ENCODE peak calls at places on chromosome 10, in five cellular contexts. One of them, this sample, is unnamed.

GRCh38 chr10:35416628-35417625 is 80.6 kb downstream of the CCNY start:
- DNase-seq in kidney tubule cell: peak; percentile 61
- DNase-seq in retina: no peak
- DNase-seq in PC-3: no peak
- DNase-seq in sigmoid colon: peak; percentile 52
- DNase-seq in this sample: no peak

GRCh38 chr10:109931153-109931552 is 7.8 kb upstream of the XPNPEP1 start:
- DNase-seq in kidney tubule cell: no peak
- DNase-seq in retina: no peak
- DNase-seq in PC-3: no peak
- DNase-seq in sigmoid colon: no peak
- DNase-seq in this sample: no peak

GRCh38 chr10:117807441-117807840 is 239.3 kb downstream of the RAB11FIP2 start:
- DNase-seq in kidney tubule cell: no peak
- DNase-seq in retina: no peak
- DNase-seq in PC-3: no peak
- DNase-seq in sigmoid colon: no peak
- DNase-seq in this sample: no peak

GRCh38 chr10:124005991-124006392 is 87.4 kb downstream of the CHST15 start:
- DNase-seq in kidney tubule cell: no peak
- DNase-seq in retina: no peak
- DNase-seq in PC-3: no peak
- DNase-seq in sigmoid colon: peak; percentile 90
- DNase-seq in this sample: no peak

GRCh38 chr10:124917939-124918830 is 23.7 kb upstream of the ZRANB1 start:
- DNase-seq in kidney tubule cell: peak; percentile 45
- DNase-seq in retina: no peak
- DNase-seq in PC-3: peak; percentile 65
- DNase-seq in sigmoid colon: no peak
- DNase-seq in this sample: no peak

GRCh38 chr10:18607503-18607902 is 43.9 kb downstream of the NSUN6 start:
- DNase-seq in kidney tubule cell: peak; percentile 76
- DNase-seq in retina: no peak
- DNase-seq in PC-3: peak; percentile 73
- DNase-seq in sigmoid colon: peak; percentile 74
- DNase-seq in this sample: no peak

GRCh38 chr10:5890519-5890878 is 456 bp downstream of the FBH1 start:
- DNase-seq in kidney tubule cell: peak; percentile 39
- DNase-seq in retina: peak; percentile 34
- DNase-seq in PC-3: peak; percentile 1
- DNase-seq in sigmoid colon: peak; percentile 72
- DNase-seq in this sample: no peak

GRCh38 chr10:89468625-89469024 is 54.3 kb downstream of the IFIT5 start:
- DNase-seq in kidney tubule cell: peak; percentile 78
- DNase-seq in retina: no peak
- DNase-seq in PC-3: no peak
- DNase-seq in sigmoid colon: no peak
- DNase-seq in this sample: no peak

GRCh38 chr10:5971315-5971832 is 6.0 kb downstream of the IL15RA start:
- DNase-seq in kidney tubule cell: no peak
- DNase-seq in retina: no peak
- DNase-seq in PC-3: peak; percentile 8
- DNase-seq in sigmoid colon: peak; percentile 66
- DNase-seq in this sample: no peak

GRCh38 chr10:79316671-79317431 is 30.4 kb upstream of the PPIF start:
- DNase-seq in kidney tubule cell: peak; percentile 35
- DNase-seq in retina: no peak
- DNase-seq in PC-3: peak; percentile 55
- DNase-seq in sigmoid colon: no peak
- DNase-seq in this sample: no peak

GRCh38 chr10:92839191-92840085 is 8.9 kb upstream of the EXOC6 start:
- DNase-seq in kidney tubule cell: peak; percentile 29
- DNase-seq in retina: no peak
- DNase-seq in PC-3: no peak
- DNase-seq in sigmoid colon: no peak
- DNase-seq in this sample: no peak

GRCh38 chr10:12633776-12634390 is 284.5 kb downstream of the CAMK1D start:
- DNase-seq in kidney tubule cell: no peak
- DNase-seq in retina: no peak
- DNase-seq in PC-3: no peak
- DNase-seq in sigmoid colon: no peak
- DNase-seq in this sample: no peak

GRCh38 chr10:13528138-13528874 is 508 bp downstream of the BEND7 start:
- DNase-seq in kidney tubule cell: peak; percentile 28
- DNase-seq in retina: peak; percentile 68
- DNase-seq in PC-3: no peak
- DNase-seq in sigmoid colon: peak; percentile 48
- DNase-seq in this sample: no peak

GRCh38 chr10:127190427-127190826 is 6.0 kb downstream of the INSYN2A start:
- DNase-seq in kidney tubule cell: no peak
- DNase-seq in retina: no peak
- DNase-seq in PC-3: no peak
- DNase-seq in sigmoid colon: no peak
- DNase-seq in this sample: no peak

GRCh38 chr10:36573246-36573645 is 552.2 kb upstream of the ANKRD30A start:
- DNase-seq in kidney tubule cell: no peak
- DNase-seq in retina: no peak
- DNase-seq in PC-3: no peak
- DNase-seq in sigmoid colon: no peak
- DNase-seq in this sample: no peak

GRCh38 chr10:978826-979421 is 9.3 kb upstream of the GTPBP4 start:
- DNase-seq in kidney tubule cell: no peak
- DNase-seq in retina: no peak
- DNase-seq in PC-3: no peak
- DNase-seq in sigmoid colon: no peak
- DNase-seq in this sample: no peak

GRCh38 chr10:96673318-96674099 is 46.8 kb downstream of the PIK3AP1 start:
- DNase-seq in kidney tubule cell: peak; percentile 88
- DNase-seq in retina: no peak
- DNase-seq in PC-3: no peak
- DNase-seq in sigmoid colon: no peak
- DNase-seq in this sample: no peak

GRCh38 chr10:30445716-30446115 is 11.7 kb downstream of the MAP3K8 start:
- DNase-seq in kidney tubule cell: no peak
- DNase-seq in retina: no peak
- DNase-seq in PC-3: peak; percentile 12
- DNase-seq in sigmoid colon: no peak
- DNase-seq in this sample: no peak

GRCh38 chr10:48605786-48606529 is 1.1 kb upstream of the ARHGAP22 start:
- DNase-seq in kidney tubule cell: peak; percentile 83
- DNase-seq in retina: no peak
- DNase-seq in PC-3: peak; percentile 72
- DNase-seq in sigmoid colon: peak; percentile 53
- DNase-seq in this sample: no peak

GRCh38 chr10:72253002-72253401 is 20.7 kb upstream of the DDIT4 start:
- DNase-seq in kidney tubule cell: no peak
- DNase-seq in retina: no peak
- DNase-seq in PC-3: no peak
- DNase-seq in sigmoid colon: no peak
- DNase-seq in this sample: no peak

GRCh38 chr10:133262696-133263095 is 14.0 kb downstream of the ADAM8 start:
- DNase-seq in kidney tubule cell: no peak
- DNase-seq in retina: no peak
- DNase-seq in PC-3: no peak
- DNase-seq in sigmoid colon: no peak
- DNase-seq in this sample: no peak